ENCODE peak calls at places on chromosomes 16 and 17, in nine cellular contexts. R, O, Z, U, M, W, V, B and S are unnamed samples.

GRCh38 chr17:2277430-2278170 is 26.0 kb downstream of the SMG6 start:
- DNase-seq in R (no peak), O (no peak), Z (no peak), U (no peak), M (no peak), W (no peak), V (no peak), B (no peak), S (no peak)

GRCh38 chr16:59848314-59848713 is 1114.2 kb upstream of the GOT2 start:
- DNase-seq in R (no peak), O (no peak), Z (no peak), U (no peak), M (no peak), W (no peak), V (no peak), B (peak), S (no peak)

GRCh38 chr16:85871756-85872155 is 27.2 kb upstream of the IRF8 start:
- DNase-seq in R (no peak), O (no peak), Z (no peak), U (no peak), M (no peak), W (peak), V (no peak), B (no peak), S (no peak)

GRCh38 chr17:56440391-56440790 is 153.1 kb upstream of the NOG start:
- DNase-seq in R (peak), O (no peak), Z (peak), U (no peak), M (no peak), W (peak), V (no peak), B (no peak), S (peak)

GRCh38 chr16:86479419-86479818 is 30.9 kb upstream of the FOXF1 start:
- DNase-seq in R (no peak), O (no peak), Z (no peak), U (no peak), M (no peak), W (no peak), V (no peak), B (peak), S (peak)

GRCh38 chr17:50355701-50356341 is 9.9 kb downstream of the XYLT2 start:
- DNase-seq in R (no peak), O (no peak), Z (no peak), U (no peak), M (peak), W (no peak), V (no peak), B (no peak), S (no peak)

GRCh38 chr17:69716571-69716970 is 302.1 kb downstream of the MAP2K6 start:
- DNase-seq in R (no peak), O (no peak), Z (no peak), U (no peak), M (no peak), W (peak), V (no peak), B (no peak), S (peak)

GRCh38 chr16:80027007-80027965 is 426.7 kb upstream of the MAF start:
- DNase-seq in R (peak), O (no peak), Z (peak), U (peak), M (peak), W (no peak), V (peak), B (peak), S (peak)

GRCh38 chr17:69325518-69326301 is 1.2 kb downstream of the ABCA5 start:
- DNase-seq in R (no peak), O (peak), Z (no peak), U (no peak), M (no peak), W (no peak), V (no peak), B (no peak), S (no peak)

GRCh38 chr16:56193951-56194726 is 2.9 kb downstream of the GNAO1 start:
- DNase-seq in R (peak), O (peak), Z (peak), U (no peak), M (peak), W (peak), V (peak), B (peak), S (peak)

GRCh38 chr16:12061336-12062055 is 85.0 kb downstream of the SNX29 start:
- DNase-seq in R (peak), O (no peak), Z (peak), U (peak), M (peak), W (peak), V (no peak), B (no peak), S (peak)

GRCh38 chr16:78249056-78249455 is 149.6 kb downstream of the WWOX start:
- DNase-seq in R (no peak), O (peak), Z (no peak), U (no peak), M (peak), W (no peak), V (no peak), B (no peak), S (no peak)

GRCh38 chr17:18041776-18042175 is 2.6 kb downstream of the GID4 start:
- DNase-seq in R (peak), O (no peak), Z (peak), U (no peak), M (no peak), W (peak), V (no peak), B (peak), S (peak)

GRCh38 chr16:86531193-86531550 is 20.8 kb downstream of the FOXF1 start:
- DNase-seq in R (peak), O (no peak), Z (no peak), U (no peak), M (peak), W (peak), V (no peak), B (peak), S (peak)

GRCh38 chr16:82384017-82384416 is 214.0 kb upstream of the MPHOSPH6 start:
- DNase-seq in R (no peak), O (no peak), Z (no peak), U (no peak), M (no peak), W (no peak), V (no peak), B (no peak), S (no peak)

GRCh38 chr16:89346869-89347268 is 129.4 kb downstream of the ZNF778 start:
- DNase-seq in R (no peak), O (no peak), Z (no peak), U (no peak), M (peak), W (no peak), V (no peak), B (no peak), S (no peak)

GRCh38 chr17:40111221-40112128 is 10.3 kb upstream of the MSL1 start:
- DNase-seq in R (peak), O (peak), Z (peak), U (no peak), M (peak), W (peak), V (peak), B (peak), S (peak)

GRCh38 chr16:85206472-85207356 is 94.4 kb upstream of the CIBAR2 start:
- DNase-seq in R (peak), O (peak), Z (no peak), U (no peak), M (peak), W (peak), V (peak), B (peak), S (no peak)

GRCh38 chr17:37506678-37507077 is 17.0 kb downstream of the DUSP14 start:
- DNase-seq in R (peak), O (peak), Z (peak), U (no peak), M (no peak), W (no peak), V (no peak), B (peak), S (peak)

GRCh38 chr16:81121474-81121990 is 25.3 kb upstream of the GCSH start:
- DNase-seq in R (no peak), O (no peak), Z (no peak), U (no peak), M (no peak), W (no peak), V (no peak), B (no peak), S (no peak)
- H3K4me3 ChIP-seq in R (no peak), O (no peak), Z (no peak), U (no peak), M (no peak), W (no peak), V (no peak), B (no peak), S (no peak)

GRCh38 chr17:12395733-12396354 is 269.8 kb upstream of the MYOCD start:
- DNase-seq in R (peak), O (peak), Z (peak), U (no peak), M (no peak), W (no peak), V (no peak), B (no peak), S (peak)
- TF ChIP-seq CTCF in R (peak), O (peak), Z (peak), U (peak), M (peak), W (peak), V (peak), B (peak), S (peak)

GRCh38 chr16:3003582-3004270 is 9.0 kb upstream of the CLDN9 start:
- DNase-seq in R (peak), O (peak), Z (peak), U (peak), M (peak), W (peak), V (peak), B (peak), S (peak)
- H3K4me3 ChIP-seq in R (no peak), O (no peak), Z (no peak), U (no peak), M (no peak), W (no peak), V (peak), B (no peak), S (no peak)

DNA sequence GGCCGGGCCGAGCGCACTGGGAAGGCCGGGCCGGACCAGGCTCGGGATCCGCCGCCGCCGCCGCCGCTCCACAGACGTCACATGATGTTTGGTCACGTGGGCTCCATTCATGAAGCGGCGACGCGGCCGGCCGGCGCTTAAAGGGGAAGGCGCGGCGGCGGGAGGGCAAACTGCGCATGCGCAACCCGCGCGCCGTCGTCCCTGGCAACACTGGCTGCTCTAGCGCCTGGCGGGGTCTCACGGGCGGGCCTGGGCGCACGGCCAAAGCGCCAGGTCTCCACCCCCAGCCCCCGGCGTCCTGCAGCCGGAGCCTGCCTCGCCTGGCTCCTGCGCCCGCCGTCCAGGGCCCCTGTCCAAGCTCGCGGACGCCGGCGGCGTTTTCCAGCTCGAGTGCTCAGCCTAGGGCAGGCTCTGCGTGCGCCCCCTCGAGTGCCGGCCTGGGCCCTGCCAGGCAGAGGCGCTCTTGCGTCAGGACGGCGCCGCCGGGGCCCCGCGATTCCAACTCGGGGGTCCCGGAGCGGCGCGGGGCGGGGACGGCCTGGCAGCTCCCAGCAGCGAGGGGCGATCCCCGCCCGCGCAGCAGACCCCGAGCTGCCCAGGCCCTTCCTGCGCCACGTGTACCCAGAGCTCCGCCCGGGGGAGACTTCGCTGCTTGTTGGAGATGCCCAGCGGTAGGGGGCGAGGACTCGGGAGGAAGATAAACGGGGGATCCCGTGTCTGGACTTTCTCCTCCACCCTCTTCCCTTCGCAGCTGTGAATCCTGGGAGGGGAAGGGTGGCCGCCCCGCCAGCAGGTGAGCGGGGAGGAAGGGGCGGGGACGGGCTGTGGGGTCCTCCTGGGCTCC is at the start of gene MAFG:
- DNase-seq in R (peak), O (peak), Z (peak), U (no peak), M (peak), W (peak), V (peak), B (peak), S (peak)
- TF ChIP-seq CTCF in R (peak), O (peak), Z (peak), U (peak), M (peak), W (peak), V (peak), B (peak), S (peak)